ENCODE peak calls at places on chromosome 10, in eight cellular contexts. V is NCI-H1105 treated with DMSO at 0.1 percent for 48 hours, G is uterus, M is AG08396, J is EH, C is cardiac muscle cell, A is cardiac fibroblast, F is psoas muscle. T is an unnamed sample.

GRCh38 chr10:24039897-24040296 is 169.0 kb upstream of the KIAA1217 start:
- DNase-seq in J (no peak), A (no peak), M (no peak), C (no peak), V (no peak), G (no peak), F (peak; percentile 75), T (no peak)

GRCh38 chr10:75395955-75396860 is 5.4 kb downstream of the ZNF503 start:
- DNase-seq in J (peak; percentile 55), C (peak; percentile 55), F (no peak), M (peak; percentile 75), A (peak; percentile 33), G (peak; percentile 49), V (no peak), T (no peak)

GRCh38 chr10:107545717-107546116 is 381.2 kb upstream of the SORCS1 start:
- DNase-seq in V (no peak), A (no peak), M (no peak), G (no peak), F (no peak), C (no peak), J (no peak), T (no peak)

GRCh38 chr10:58028597-58029366 is 238.9 kb downstream of the IPMK start:
- DNase-seq in G (no peak), M (peak; percentile 59), V (no peak), A (peak; percentile 94), F (no peak), C (no peak), J (peak; percentile 89), T (no peak)

GRCh38 chr10:28676968-28677888 is at the start of gene BAMBI:
- DNase-seq in C (peak; percentile 98), V (peak; percentile 34), A (peak; percentile 85), M (peak; percentile 97), J (peak; percentile 91), F (peak; percentile 95), G (peak; percentile 90), T (peak; percentile 80)

GRCh38 chr10:88968316-88968882 is 15.8 kb upstream of the ACTA2 start:
- DNase-seq in M (no peak), G (no peak), A (no peak), C (no peak), V (no peak), F (no peak), J (peak; percentile 78), T (no peak)

GRCh38 chr10:9045311-9045710 is 990.8 kb downstream of the GATA3 start:
- DNase-seq in A (no peak), G (no peak), C (no peak), J (peak; percentile 0), M (no peak), F (no peak), V (no peak), T (no peak)

GRCh38 chr10:114703377-114704125 is 45.5 kb upstream of the ABLIM1 start:
- DNase-seq in M (no peak), G (no peak), V (peak; percentile 25), J (peak; percentile 52), F (no peak), A (peak; percentile 29), C (peak; percentile 36), T (no peak)

GRCh38 chr10:78220781-78221180 is 187.1 kb downstream of the RPS24 start:
- DNase-seq in A (no peak), M (no peak), J (no peak), V (no peak), G (no peak), C (no peak), F (no peak), T (no peak)

GRCh38 chr10:18195060-18195799 is 55.0 kb downstream of the CACNB2 start:
- DNase-seq in F (no peak), V (no peak), G (peak; percentile 55), C (no peak), M (no peak), A (peak; percentile 33), J (peak; percentile 81), T (no peak)

GRCh38 chr10:132362151-132362611 is 30.2 kb downstream of the LRRC27 start:
- DNase-seq in J (no peak), M (no peak), F (no peak), G (no peak), V (no peak), C (no peak), A (no peak), T (no peak)

GRCh38 chr10:43121444-43121843 is 16.8 kb upstream of the CSGALNACT2 start:
- DNase-seq in G (no peak), A (peak; percentile 30), J (no peak), F (peak; percentile 41), M (no peak), V (no peak), C (no peak), T (no peak)

GRCh38 chr10:53697038-53697437 is 924.5 kb upstream of the MBL2 start:
- DNase-seq in C (no peak), A (no peak), F (no peak), G (no peak), M (no peak), J (no peak), V (no peak), T (no peak)

GRCh38 chr10:47332371-47332770 is 10.1 kb downstream of the GDF2 start:
- DNase-seq in M (no peak), G (no peak), F (peak; percentile 4), J (no peak), A (no peak), C (no peak), V (no peak), T (no peak)

GRCh38 chr10:71684356-71685173 is 35.0 kb downstream of the C10orf105 start:
- DNase-seq in A (no peak), V (no peak), G (no peak), M (no peak), F (peak; percentile 44), C (no peak), J (no peak), T (no peak)

GRCh38 chr10:119625570-119626280 is 25.5 kb upstream of the BAG3 start:
- DNase-seq in M (no peak), F (no peak), C (no peak), G (no peak), A (no peak), J (no peak), V (no peak), T (no peak)

GRCh38 chr10:15433850-15434537 is 62.9 kb upstream of the FAM171A1 start:
- DNase-seq in G (peak; percentile 59), M (peak; percentile 40), V (peak; percentile 34), F (no peak), J (peak; percentile 75), A (peak; percentile 73), C (peak; percentile 70), T (peak; percentile 19)

GRCh38 chr10:13615650-13616049 is 28.9 kb downstream of the PRPF18 start:
- DNase-seq in V (no peak), C (no peak), F (no peak), M (no peak), G (no peak), A (no peak), J (peak; percentile 39), T (no peak)

GRCh38 chr10:71434760-71435394 is 38.2 kb downstream of the CDH23 start:
- DNase-seq in V (no peak), A (no peak), M (no peak), J (no peak), C (no peak), G (no peak), F (no peak), T (no peak)

GRCh38 chr10:48470893-48471805 is 133.7 kb downstream of the ARHGAP22 start:
- DNase-seq in M (peak; percentile 69), F (peak; percentile 19), G (no peak), C (no peak), J (peak; percentile 55), A (peak; percentile 35), V (no peak), T (no peak)

GRCh38 chr10:44392420-44392819 is 7.5 kb upstream of the CXCL12 start:
- DNase-seq in M (no peak), A (no peak), F (no peak), C (no peak), V (no peak), J (no peak), G (no peak), T (no peak)

GRCh38 chr10:49117366-49117905 is 2.1 kb upstream of the VSTM4 start:
- DNase-seq in A (no peak), V (no peak), F (no peak), J (no peak), C (no peak), M (no peak), G (no peak), T (no peak)

GRCh38 chr10:13690281-13690825 is 103.6 kb downstream of the PRPF18 start:
- DNase-seq in V (no peak), A (no peak), C (no peak), J (no peak), F (no peak), G (no peak), M (no peak), T (no peak)

GRCh38 chr10:131096031-131096430 is 215.5 kb downstream of the TCERG1L start:
- DNase-seq in M (no peak), F (peak; percentile 12), C (no peak), G (no peak), V (no peak), A (no peak), J (no peak), T (no peak)

GRCh38 chr10:75653761-75654160 is 222.3 kb downstream of the LRMDA start:
- DNase-seq in C (no peak), M (no peak), J (no peak), F (no peak), V (no peak), A (peak; percentile 1), G (no peak), T (no peak)

GRCh38 chr10:125689955-125690569 is 7.1 kb upstream of the TEX36 start:
- DNase-seq in C (no peak), G (no peak), A (no peak), M (no peak), F (no peak), V (no peak), J (peak; percentile 54), T (no peak)

GRCh38 chr10:102485093-102485785 is 17.3 kb downstream of the ACTR1A start:
- DNase-seq in G (no peak), M (no peak), A (no peak), J (no peak), F (peak; percentile 81), C (no peak), V (no peak), T (no peak)